ENCODE peak calls at places on chromosome 1, in ten cellular contexts. H is tibial nerve, U is uterus, P is ovary, A is adrenal gland, V is GM12892, N is esophagus squamous epithelium, Z is body of pancreas, K is stomach, F is transverse colon. G is an unnamed sample.

GRCh38 chr1:160078392-160079195 is 2.7 kb upstream of the KCNJ9 start:
- DNase-seq in N (no peak), P (no peak), A (no peak), V (peak), U (no peak), Z (no peak), F (peak), K (peak), H (no peak), G (peak)

GRCh38 chr1:7405844-7406500 is 365.1 kb upstream of the VAMP3 start:
- DNase-seq in K (peak), U (no peak), H (no peak), N (no peak), A (no peak), V (no peak), F (no peak), Z (no peak), P (no peak), G (no peak)

GRCh38 chr1:230833511-230833910 is 34.8 kb downstream of the C1orf198 start:
- DNase-seq in K (no peak), P (no peak), N (no peak), H (no peak), U (no peak), F (no peak), V (no peak), Z (no peak), A (no peak), G (no peak)

GRCh38 chr1:44031051-44031899 is at the start of gene SLC6A9:
- DNase-seq in H (no peak), Z (peak), V (no peak), N (no peak), U (peak), F (peak), K (peak), P (peak), A (peak), G (peak)

GRCh38 chr1:171222961-171223360 is 25.3 kb upstream of the FMO1 start:
- DNase-seq in H (no peak), Z (no peak), N (no peak), F (no peak), V (no peak), U (no peak), A (no peak), K (no peak), P (no peak), G (no peak)

GRCh38 chr1:172914517-172915144 is 136.1 kb downstream of the TNFSF18 start:
- DNase-seq in P (no peak), N (no peak), H (no peak), U (no peak), F (no peak), A (no peak), K (no peak), Z (no peak), V (no peak), G (no peak)

GRCh38 chr1:155485222-155485621 is 77.4 kb downstream of the ASH1L start:
- DNase-seq in P (no peak), H (no peak), K (no peak), A (peak), Z (no peak), N (no peak), U (no peak), V (no peak), F (no peak), G (no peak)

GRCh38 chr1:19644761-19645543 is 841 bp downstream of the NBL1 start:
- DNase-seq in F (peak), Z (no peak), N (no peak), A (no peak), P (peak), V (peak), H (no peak), U (no peak), K (peak), G (no peak)

GRCh38 chr1:206859082-206859491 is 6.3 kb upstream of the IL20 start:
- DNase-seq in H (no peak), F (no peak), K (no peak), N (no peak), V (no peak), Z (no peak), U (no peak), P (no peak), A (no peak), G (no peak)

GRCh38 chr1:240999826-241000225 is 357.2 kb downstream of the RGS7 start:
- DNase-seq in U (no peak), A (no peak), H (no peak), F (no peak), P (no peak), K (no peak), Z (no peak), V (no peak), N (no peak), G (no peak)

GRCh38 chr1:180507826-180508724 is 5.7 kb upstream of the ACBD6 start:
- DNase-seq in N (no peak), P (no peak), A (no peak), F (no peak), Z (no peak), U (no peak), H (no peak), K (no peak), V (no peak), G (peak)

GRCh38 chr1:184813528-184814089 is 59.0 kb upstream of the EDEM3 start:
- DNase-seq in V (no peak), H (no peak), N (no peak), F (no peak), U (no peak), A (no peak), Z (no peak), P (no peak), K (no peak), G (peak)

GRCh38 chr1:15304708-15305326 is 57.8 kb downstream of the FHAD1 start:
- DNase-seq in P (peak), K (peak), V (peak), U (peak), Z (peak), N (no peak), A (peak), H (peak), F (peak), G (peak)

GRCh38 chr1:4075436-4076225 is 175.6 kb upstream of the C1orf174 start:
- DNase-seq in H (no peak), U (no peak), A (no peak), N (no peak), Z (no peak), K (peak), P (no peak), F (no peak), V (no peak), G (no peak)

GRCh38 chr1:205435904-205436573 is 14.2 kb upstream of the LEMD1 start:
- DNase-seq in A (no peak), V (no peak), N (no peak), K (no peak), Z (no peak), U (no peak), P (no peak), F (no peak), H (no peak), G (no peak)

GRCh38 chr1:159867322-159868064 is 5.0 kb upstream of the VSIG8 start:
- DNase-seq in V (no peak), F (peak), A (no peak), Z (peak), P (peak), U (peak), N (no peak), K (peak), H (no peak), G (no peak)

GRCh38 chr1:8010080-8010664 is 15.9 kb downstream of the ERRFI1 start:
- DNase-seq in H (no peak), P (no peak), Z (no peak), A (no peak), F (no peak), U (no peak), N (no peak), V (no peak), K (no peak), G (no peak)

GRCh38 chr1:164534863-164535590 is 24.0 kb upstream of the PBX1 start:
- DNase-seq in P (no peak), U (no peak), Z (no peak), F (no peak), K (no peak), A (no peak), H (no peak), N (no peak), V (no peak), G (no peak)

GRCh38 chr1:228089520-228090380 is 7.2 kb downstream of the ARF1 start:
- DNase-seq in U (no peak), Z (no peak), H (no peak), F (peak), N (no peak), K (peak), V (no peak), P (no peak), A (peak), G (no peak)

GRCh38 chr1:25817840-25818501 is 1.8 kb upstream of the MTFR1L start:
- DNase-seq in F (no peak), V (no peak), Z (peak), A (peak), P (no peak), H (no peak), U (no peak), K (no peak), N (no peak), G (no peak)

GRCh38 chr1:230281531-230281930 is 144.6 kb downstream of the PGBD5 start:
- DNase-seq in V (no peak), F (no peak), Z (no peak), U (peak), N (no peak), K (no peak), P (peak), A (no peak), H (no peak), G (no peak)

GRCh38 chr1:156901966-156902922 is 8.7 kb downstream of the PEAR1 start:
- DNase-seq in A (no peak), F (no peak), V (no peak), P (no peak), N (no peak), K (no peak), U (no peak), Z (no peak), H (no peak), G (no peak)

GRCh38 chr1:94020764-94021579 is 100.0 kb downstream of the ABCA4 start:
- DNase-seq in K (no peak), F (no peak), H (no peak), U (no peak), V (no peak), N (no peak), A (no peak), Z (no peak), P (no peak), G (peak)

GRCh38 chr1:85584264-85584781 is 3.8 kb downstream of the CCN1 start:
- DNase-seq in U (no peak), A (no peak), K (no peak), N (no peak), F (no peak), P (no peak), H (no peak), V (no peak), Z (no peak), G (no peak)
- TF ChIP-seq POLR2A in U (no peak), A (no peak), K (no peak), N (no peak), F (no peak), P (no peak), H (no peak), V (no peak), Z (peak), G (no peak)

DNA sequence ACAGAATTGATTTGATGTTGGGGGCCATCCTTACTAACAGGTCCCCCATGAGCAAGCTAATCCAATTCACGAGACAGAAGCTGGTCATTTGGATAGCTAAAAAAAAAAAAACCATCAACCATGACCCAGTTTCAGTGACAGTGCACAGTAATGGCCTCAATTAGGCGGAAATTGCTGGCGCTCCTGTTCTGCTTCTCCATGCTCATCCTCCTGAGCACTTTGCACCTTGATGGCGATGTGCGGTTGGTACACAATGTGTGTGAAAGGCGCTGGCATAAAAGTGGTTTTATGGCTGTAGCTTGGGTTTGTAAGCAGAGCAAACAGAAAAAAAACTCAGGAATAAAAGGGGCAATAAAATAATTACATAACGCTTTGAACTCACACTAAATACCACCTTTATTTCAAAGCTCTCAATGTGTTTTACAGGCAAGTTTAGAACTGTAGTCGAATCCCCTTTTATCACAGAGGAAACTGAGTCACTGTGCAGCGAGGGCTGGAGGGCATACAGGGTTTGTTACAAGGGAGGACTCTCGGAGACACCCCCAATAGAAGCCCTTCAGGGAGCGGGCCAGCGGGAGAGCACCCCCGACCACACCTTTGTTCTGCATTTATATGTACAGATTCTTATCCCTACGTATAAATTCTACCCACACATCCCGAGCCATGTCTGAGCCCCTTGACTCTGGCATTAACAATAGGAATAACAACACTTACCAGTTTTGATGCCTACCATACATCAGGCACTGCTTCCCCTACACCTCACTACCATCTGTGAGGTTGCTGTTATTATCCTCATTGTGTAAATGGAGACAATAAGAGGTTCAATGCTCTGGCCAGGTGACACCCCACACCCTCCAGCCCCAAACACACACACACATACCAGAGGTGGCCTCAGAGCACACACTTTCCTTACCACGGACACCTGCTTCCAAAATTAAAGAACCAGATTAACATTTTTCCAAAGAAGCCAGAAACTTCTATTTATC is 213.5 kb upstream of the IRF2BP2 start:
- DNase-seq in A (no peak), N (no peak), P (no peak), F (peak), Z (no peak), K (no peak), H (no peak), U (no peak), V (no peak), G (no peak)
- TF ChIP-seq POLR2A in A (no peak), N (no peak), P (no peak), F (no peak), Z (no peak), K (no peak), H (no peak), U (no peak), V (no peak), G (no peak)

GRCh38 chr1:149843302-149844041 is 55.9 kb upstream of the BOLA1 start:
- DNase-seq in H (no peak), N (no peak), V (no peak), U (no peak), A (no peak), Z (no peak), F (no peak), K (no peak), P (no peak), G (peak)
- TF ChIP-seq POLR2A in H (no peak), N (no peak), V (peak), U (no peak), A (peak), Z (no peak), F (peak), K (no peak), P (no peak), G (peak)

GRCh38 chr1:46302091-46303037 is 1.1 kb downstream of the LRRC41 start:
- DNase-seq in K (peak), V (peak), A (peak), N (no peak), P (peak), Z (peak), H (no peak), U (peak), F (peak), G (peak)

GRCh38 chr1:46303872-46304326 is 401 bp downstream of the UQCRH start:
- DNase-seq in Z (no peak), A (no peak), U (no peak), N (no peak), F (no peak), V (no peak), K (no peak), H (no peak), P (no peak), G (no peak)

GRCh38 chr1:46300673-46301405 is 2.6 kb downstream of the LRRC41 start:
- DNase-seq in P (no peak), Z (peak), F (no peak), U (peak), A (peak), N (no peak), H (no peak), V (no peak), K (no peak), G (no peak)

GRCh38 chr1:46301406-46302090 is 1.9 kb downstream of the LRRC41 start:
- DNase-seq in F (no peak), V (no peak), P (peak), N (no peak), K (peak), Z (peak), H (no peak), A (peak), U (peak), G (peak)

GRCh38 chr1:46303038-46303871 is at the start of the genes LRRC41 and UQCRH:
- DNase-seq in F (peak), Z (peak), H (peak), P (peak), V (peak), K (peak), A (peak), U (peak), N (peak), G (peak)
- TF ChIP-seq POLR2A in F (peak), Z (peak), H (peak), P (peak), V (peak), K (no peak), A (peak), U (peak), N (peak), G (peak)

GRCh38 chr1:150579110-150579954 is at the start of gene MCL1:
- DNase-seq in A (peak), N (peak), F (peak), U (peak), K (peak), Z (peak), P (peak), V (peak), H (peak), G (peak)

GRCh38 chr1:150576367-150576711 is 3.1 kb downstream of the MCL1 start:
- DNase-seq in H (no peak), N (no peak), P (no peak), Z (no peak), U (no peak), A (no peak), V (no peak), K (no peak), F (no peak), G (no peak)

GRCh38 chr1:150578278-150579109 is 916 bp downstream of the MCL1 start:
- DNase-seq in N (no peak), K (no peak), U (peak), F (peak), H (no peak), A (peak), Z (peak), V (no peak), P (peak), G (peak)

GRCh38 chr1:150576794-150577556 is 2.4 kb downstream of the MCL1 start:
- DNase-seq in F (no peak), P (peak), H (no peak), U (no peak), V (no peak), N (no peak), A (no peak), K (no peak), Z (no peak), G (no peak)

DNA sequence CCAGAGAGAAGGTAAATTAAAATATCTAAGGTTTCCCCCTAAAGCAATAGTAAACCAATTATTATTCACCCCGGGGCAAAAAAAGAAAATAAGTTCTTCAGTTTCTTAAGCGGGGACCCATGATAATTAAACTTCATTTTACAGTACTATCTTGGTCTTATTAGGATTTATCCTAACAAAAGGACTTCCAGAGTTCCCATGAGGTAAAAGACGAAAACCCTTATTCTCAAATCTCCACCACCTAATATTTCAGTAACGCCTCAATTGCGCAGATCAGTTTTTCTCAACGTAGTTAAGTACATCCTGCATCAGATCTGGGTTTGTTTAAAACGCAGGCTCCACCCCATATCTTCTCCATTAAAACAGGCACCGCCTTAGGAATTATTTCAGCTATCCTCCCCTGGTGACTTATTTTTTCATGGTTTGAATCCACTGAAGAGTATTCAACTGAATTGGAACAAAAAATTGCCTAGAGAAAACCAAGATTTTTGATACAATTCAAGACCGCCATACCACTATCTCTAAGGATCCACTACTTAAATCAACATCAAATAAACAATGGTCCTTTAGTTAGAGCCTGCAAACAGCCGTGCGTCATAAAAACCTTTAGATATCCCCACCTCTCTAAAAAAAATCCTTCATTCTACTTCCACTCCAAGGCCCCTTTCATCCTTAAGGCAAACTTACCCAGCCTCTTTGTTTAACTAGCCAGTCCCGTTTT is 1.7 kb downstream of the MCL1 start:
- DNase-seq in F (no peak), A (no peak), H (no peak), P (peak), Z (no peak), N (no peak), U (no peak), K (no peak), V (no peak), G (peak)
- TF ChIP-seq POLR2A in F (peak), A (no peak), H (peak), P (no peak), Z (no peak), N (no peak), U (no peak), K (no peak), V (no peak), G (peak)

GRCh38 chr1:116515702-116516101 is 55.1 kb downstream of the CD58 start:
- DNase-seq in F (no peak), V (no peak), P (no peak), K (no peak), A (no peak), U (no peak), N (no peak), H (no peak), Z (no peak), G (no peak)

GRCh38 chr1:116514708-116515525 is 55.9 kb downstream of the CD58 start:
- DNase-seq in P (no peak), U (no peak), K (no peak), N (no peak), H (no peak), A (no peak), V (no peak), F (no peak), Z (no peak), G (no peak)

GRCh38 chr1:116516631-116517030 is 54.2 kb downstream of the CD58 start:
- DNase-seq in U (no peak), A (no peak), P (no peak), K (no peak), H (no peak), Z (no peak), V (no peak), N (no peak), F (no peak), G (no peak)

GRCh38 chr1:116521186-116521585 is 49.6 kb downstream of the CD58 start:
- DNase-seq in Z (no peak), U (no peak), N (no peak), K (no peak), F (no peak), P (no peak), V (no peak), H (no peak), A (no peak), G (no peak)

GRCh38 chr1:116518400-116518799 is 52.4 kb downstream of the CD58 start:
- DNase-seq in U (no peak), A (no peak), F (no peak), K (no peak), N (no peak), Z (no peak), P (no peak), H (no peak), V (no peak), G (no peak)
- TF ChIP-seq POLR2A in U (no peak), A (no peak), F (no peak), K (no peak), N (no peak), Z (no peak), P (no peak), H (no peak), V (no peak), G (no peak)

GRCh38 chr1:154481058-154481457 is 21.0 kb upstream of the TDRD10 start:
- DNase-seq in N (no peak), A (peak), U (no peak), V (no peak), P (no peak), K (peak), H (no peak), F (no peak), Z (no peak), G (no peak)

GRCh38 chr1:154478013-154478412 is 24.0 kb upstream of the TDRD10 start:
- DNase-seq in N (no peak), Z (no peak), K (no peak), H (no peak), F (peak), V (no peak), U (no peak), P (peak), A (peak), G (no peak)

GRCh38 chr1:154476791-154477190 is 25.2 kb upstream of the TDRD10 start:
- DNase-seq in U (no peak), A (no peak), K (no peak), V (no peak), N (no peak), P (no peak), F (peak), Z (no peak), H (no peak), G (no peak)

GRCh38 chr1:154478639-154479038 is 23.4 kb upstream of the TDRD10 start:
- DNase-seq in F (peak), A (no peak), U (no peak), P (no peak), K (no peak), N (no peak), Z (no peak), H (no peak), V (no peak), G (no peak)

GRCh38 chr1:154479764-154480421 is 22.1 kb upstream of the TDRD10 start:
- DNase-seq in V (no peak), F (peak), K (peak), P (peak), U (peak), A (peak), Z (peak), H (peak), N (no peak), G (peak)
- TF ChIP-seq POLR2A in V (no peak), F (no peak), K (no peak), P (no peak), U (no peak), A (no peak), Z (no peak), H (no peak), N (no peak), G (no peak)

G was measured in erythroblast.